ENCODE peak calls at places on chromosomes 1 and 21, in six cellular contexts. Y is H1, L is A549, H is K562, R is SK-N-SH, G is HepG2. V is an unnamed sample.

GRCh38 chr1:67647036-67647798 is 37.8 kb upstream of the GADD45A start:
- DNase-seq in Y (no peak), G (no peak), L (no peak), H (no peak), R (peak; percentile 64), V (no peak)

GRCh38 chr1:89489037-89489729 is 35.4 kb upstream of the LRRC8B start:
- DNase-seq in H (no peak), R (no peak), Y (no peak), G (no peak), L (no peak), V (no peak)

GRCh38 chr1:226217273-226217672 is 6.2 kb upstream of the MIXL1 start:
- DNase-seq in L (no peak), R (no peak), G (no peak), H (no peak), Y (no peak), V (no peak)

GRCh38 chr1:70156529-70157120 is 48.8 kb downstream of the LRRC40 start:
- DNase-seq in R (no peak), Y (no peak), G (peak; percentile 42), H (peak; percentile 13), L (no peak), V (no peak)

GRCh38 chr1:198776602-198777029 is 137.8 kb downstream of the PTPRC start:
- DNase-seq in H (no peak), Y (no peak), R (no peak), L (no peak), G (no peak), V (no peak)

GRCh38 chr1:178060789-178061556 is 32.9 kb upstream of the RASAL2 start:
- DNase-seq in H (no peak), L (no peak), R (no peak), Y (no peak), G (peak; percentile 43), V (no peak)

GRCh38 chr1:193649587-193649986 is 463.2 kb upstream of the B3GALT2 start:
- DNase-seq in H (no peak), L (no peak), G (no peak), Y (no peak), R (no peak), V (no peak)

GRCh38 chr1:209080170-209080781 is 503.2 kb upstream of the CAMK1G start:
- DNase-seq in R (no peak), H (no peak), Y (no peak), G (no peak), L (peak; percentile 15), V (no peak)

GRCh38 chr1:41878911-41879310 is 39.8 kb downstream of the HIVEP3 start:
- DNase-seq in R (no peak), G (no peak), H (no peak), Y (no peak), L (no peak), V (no peak)

GRCh38 chr1:50831300-50832061 is 128.6 kb downstream of the FAF1 start:
- DNase-seq in R (no peak), H (no peak), G (no peak), L (no peak), Y (no peak), V (no peak)

GRCh38 chr1:178594133-178594532 is 81.2 kb downstream of the TEX35 start:
- DNase-seq in L (no peak), H (no peak), G (no peak), Y (no peak), R (no peak), V (no peak)

GRCh38 chr1:113765306-113765705 is 6.0 kb upstream of the PHTF1 start:
- DNase-seq in H (no peak), L (no peak), R (no peak), G (no peak), Y (no peak), V (no peak)

GRCh38 chr1:53591924-53592323 is 132.7 kb downstream of the DMRTB1 start:
- DNase-seq in H (no peak), L (no peak), Y (no peak), G (no peak), R (no peak), V (no peak)

GRCh38 chr1:222784371-222784770 is 30.5 kb upstream of the DISP1 start:
- DNase-seq in L (no peak), R (no peak), Y (no peak), G (no peak), H (no peak), V (no peak)

GRCh38 chr1:50521703-50522102 is 98.5 kb upstream of the DMRTA2 start:
- DNase-seq in L (no peak), H (no peak), Y (no peak), G (no peak), R (no peak), V (no peak)

GRCh38 chr1:150555198-150555970 is 6.2 kb downstream of the ADAMTSL4 start:
- DNase-seq in Y (no peak), L (no peak), H (no peak), G (no peak), R (no peak), V (no peak)

GRCh38 chr1:241518447-241519307 is 878 bp downstream of the FH start:
- DNase-seq in R (no peak), G (peak; percentile 6), H (peak; percentile 27), Y (peak; percentile 61), L (no peak), V (no peak)

GRCh38 chr1:39679821-39680220 is 7.9 kb upstream of the NT5C1A start:
- DNase-seq in H (no peak), Y (no peak), G (no peak), L (no peak), R (no peak), V (no peak)

GRCh38 chr1:201559679-201560162 is 20.8 kb downstream of the NAV1 start:
- DNase-seq in Y (peak; percentile 88), R (peak; percentile 85), L (peak; percentile 92), H (peak; percentile 93), G (peak; percentile 40), V (peak; percentile 9)

GRCh38 chr1:115977481-115978258 is 1.4 kb downstream of the SLC22A15 start:
- DNase-seq in R (no peak), L (no peak), H (no peak), Y (no peak), G (peak; percentile 49), V (no peak)

GRCh38 chr1:21914468-21914867 is 22.6 kb downstream of the HSPG2 start:
- DNase-seq in G (no peak), H (no peak), L (no peak), R (no peak), Y (no peak), V (no peak)

GRCh38 chr1:209490013-209490412 is 93.5 kb upstream of the CAMK1G start:
- DNase-seq in R (peak; percentile 18), Y (no peak), H (no peak), G (no peak), L (peak; percentile 11), V (no peak)

GRCh38 chr21:44301961-44302406 is 2.1 kb downstream of the PFKL start:
- DNase-seq in Y (no peak), H (no peak), R (no peak), G (peak; percentile 16), L (no peak), V (no peak)

GRCh38 chr1:60196026-60196425 is 122.5 kb upstream of the C1orf87 start:
- DNase-seq in Y (no peak), H (no peak), L (no peak), G (no peak), R (no peak), V (no peak)

GRCh38 chr21:42678618-42679295 is 25.3 kb downstream of the PDE9A start:
- DNase-seq in Y (no peak), L (no peak), H (no peak), R (no peak), G (no peak), V (no peak)

GRCh38 chr21:42679319-42679981 is 26.0 kb downstream of the PDE9A start:
- DNase-seq in Y (no peak), H (no peak), G (no peak), L (no peak), R (no peak), V (no peak)

GRCh38 chr21:42676799-42677198 is 23.4 kb downstream of the PDE9A start:
- DNase-seq in G (no peak), H (no peak), Y (no peak), L (no peak), R (no peak), V (no peak)

GRCh38 chr21:42678118-42678430 is 24.7 kb downstream of the PDE9A start:
- DNase-seq in L (no peak), R (peak; percentile 87), H (no peak), G (no peak), Y (no peak), V (no peak)

GRCh38 chr21:42677339-42678117 is 24.1 kb downstream of the PDE9A start:
- DNase-seq in L (no peak), Y (no peak), H (no peak), R (no peak), G (no peak), V (no peak)
- TF ChIP-seq RAD21 in L (no peak), Y (no peak), H (no peak), R (no peak), G (no peak), V (no peak)

GRCh38 chr1:15158506-15159165 is 5.1 kb downstream of the TMEM51 start:
- DNase-seq in H (no peak), L (peak; percentile 35), Y (no peak), R (no peak), G (peak; percentile 51), V (no peak)
- TF ChIP-seq CHD2 in H (no peak), L (no peak), Y (no peak), R (no peak), G (no peak), V (no peak)

GRCh38 chr1:10899490-10900264 is 103.2 kb upstream of the CASZ1 start:
- DNase-seq in L (no peak), R (no peak), H (no peak), Y (no peak), G (no peak), V (no peak)
- TF ChIP-seq MAX in L (no peak), R (no peak), H (no peak), Y (no peak), G (no peak), V (no peak)

DNA sequence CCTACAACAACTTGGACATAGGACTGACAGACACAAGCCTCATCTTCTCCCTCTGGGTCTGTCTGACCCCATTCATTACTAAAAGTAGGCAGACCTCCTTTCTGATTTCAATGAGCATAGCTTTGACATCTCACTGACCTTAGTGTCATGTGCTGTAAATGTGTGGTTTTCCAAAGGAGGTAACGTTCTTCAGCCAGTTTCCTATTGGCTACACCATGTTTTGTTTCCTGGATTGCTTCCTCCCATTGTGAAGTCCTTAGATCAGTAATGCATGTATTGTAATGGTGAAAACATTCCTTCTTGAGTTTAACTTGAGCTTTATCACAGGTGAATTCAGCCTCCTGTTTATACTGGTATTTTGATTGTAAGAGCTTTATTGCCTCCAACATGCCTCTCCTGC is 20.6 kb downstream of the STXBP3 start:
- DNase-seq in R (no peak), L (no peak), H (no peak), G (no peak), Y (no peak), V (no peak)
- TF ChIP-seq RAD21 in R (no peak), L (no peak), H (no peak), G (no peak), Y (no peak), V (no peak)

GRCh38 chr1:2061065-2061778 is 11.0 kb downstream of the PRKCZ start:
- DNase-seq in G (no peak), Y (no peak), R (no peak), H (no peak), L (no peak), V (no peak)
- TF ChIP-seq CHD2 in G (no peak), Y (no peak), R (no peak), H (no peak), L (no peak), V (no peak)

DNA sequence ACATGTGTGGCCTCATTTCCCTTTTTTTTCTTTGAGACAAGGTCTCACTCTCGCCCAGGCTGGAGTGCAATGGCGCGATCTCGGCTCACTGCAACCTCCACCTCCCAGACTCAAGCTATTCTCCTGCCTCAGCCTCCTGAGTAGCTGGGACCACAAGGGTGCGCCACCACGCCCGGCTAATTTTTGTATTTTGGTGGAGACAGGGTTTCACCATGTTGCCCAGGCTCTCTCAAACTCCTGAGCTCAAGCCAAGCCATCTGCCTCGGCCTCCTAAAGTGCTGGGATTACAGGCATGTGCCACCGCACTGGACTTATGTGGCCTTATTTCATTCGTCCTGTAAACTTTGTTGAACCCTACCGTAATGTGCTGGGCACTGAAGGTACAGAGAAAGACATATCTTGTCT is 569 bp upstream of the WARS2 start:
- DNase-seq in R (no peak), G (peak; percentile 29), L (no peak), H (no peak), Y (peak; percentile 66), V (peak; percentile 7)
- TF ChIP-seq MAX in R (no peak), G (no peak), L (no peak), H (no peak), Y (no peak), V (no peak)

V was measured in GM12878.